ENCODE peak calls at places on chromosomes 12 and 14, in four cellular contexts. C is K562, N is HepG2, Q is SK-N-SH. J is an unnamed sample.

GRCh38 chr12:3670083-3670620 is 82.8 kb downstream of the CRACR2A start:
- DNase-seq in C (no peak), N (no peak), Q (no peak), J (no peak)

GRCh38 chr14:89607453-89607852 is 190.4 kb upstream of the FOXN3 start:
- DNase-seq in C (no peak), N (no peak), Q (no peak), J (no peak)

GRCh38 chr12:21607701-21608100 is 3.1 kb upstream of the GYS2 start:
- DNase-seq in C (no peak), N (no peak), Q (no peak), J (no peak)

GRCh38 chr12:1972856-1973317 is 31.4 kb downstream of the DCP1B start:
- DNase-seq in C (no peak), N (no peak), Q (no peak), J (no peak)

GRCh38 chr14:33165144-33165925 is 226.7 kb downstream of the NPAS3 start:
- DNase-seq in C (no peak), N (no peak), Q (no peak), J (no peak)

GRCh38 chr12:100661300-100661951 is 87.9 kb downstream of the GAS2L3 start:
- DNase-seq in C (no peak), N (no peak), Q (no peak), J (no peak)

GRCh38 chr14:50542941-50543418 is 10.6 kb upstream of the MAP4K5 start:
- DNase-seq in C (peak; percentile 30), N (peak; percentile 77), Q (peak; percentile 51), J (no peak)

GRCh38 chr12:52139579-52140062 is 52.2 kb downstream of the KRT80 start:
- DNase-seq in C (peak; percentile 64), N (no peak), Q (peak; percentile 84), J (no peak)

GRCh38 chr12:93177208-93178153 is 200.2 kb upstream of the NUDT4 start:
- DNase-seq in C (peak; percentile 52), N (peak; percentile 30), Q (no peak), J (no peak)

GRCh38 chr12:12127304-12127703 is 56.6 kb downstream of the BCL2L14 start:
- DNase-seq in C (peak; percentile 43), N (no peak), Q (no peak), J (no peak)

GRCh38 chr12:26226629-26227375 is 31.4 kb downstream of the SSPN start:
- DNase-seq in C (no peak), N (no peak), Q (peak; percentile 73), J (no peak)

GRCh38 chr12:40168001-40168400 is 56.8 kb upstream of the LRRK2 start:
- DNase-seq in C (no peak), N (no peak), Q (no peak), J (no peak)

GRCh38 chr12:109741286-109741969 is 27.8 kb downstream of the FAM222A start:
- DNase-seq in C (no peak), N (no peak), Q (peak; percentile 24), J (no peak)

GRCh38 chr12:12019881-12020280 is 50.9 kb upstream of the BCL2L14 start:
- DNase-seq in C (no peak), N (no peak), Q (no peak), J (no peak)

GRCh38 chr14:96671218-96671617 is 126.0 kb upstream of the VRK1 start:
- DNase-seq in C (no peak), N (no peak), Q (no peak), J (no peak)

GRCh38 chr12:109766251-109766778 is 52.7 kb downstream of the FAM222A start:
- DNase-seq in C (no peak), N (no peak), Q (peak; percentile 15), J (no peak)

GRCh38 chr12:113273053-113273725 is 51.9 kb downstream of the TPCN1 start:
- DNase-seq in C (no peak), N (no peak), Q (no peak), J (no peak)

GRCh38 chr12:66497000-66497897 is 181.6 kb downstream of the GRIP1 start:
- DNase-seq in C (no peak), N (no peak), Q (no peak), J (no peak)

GRCh38 chr12:85457026-85457425 is 177.0 kb downstream of the ALX1 start:
- DNase-seq in C (no peak), N (no peak), Q (no peak), J (no peak)

GRCh38 chr14:69090187-69090789 is 62.6 kb downstream of the DCAF5 start:
- DNase-seq in C (peak; percentile 14), N (peak; percentile 33), Q (peak; percentile 32), J (no peak)

DNA sequence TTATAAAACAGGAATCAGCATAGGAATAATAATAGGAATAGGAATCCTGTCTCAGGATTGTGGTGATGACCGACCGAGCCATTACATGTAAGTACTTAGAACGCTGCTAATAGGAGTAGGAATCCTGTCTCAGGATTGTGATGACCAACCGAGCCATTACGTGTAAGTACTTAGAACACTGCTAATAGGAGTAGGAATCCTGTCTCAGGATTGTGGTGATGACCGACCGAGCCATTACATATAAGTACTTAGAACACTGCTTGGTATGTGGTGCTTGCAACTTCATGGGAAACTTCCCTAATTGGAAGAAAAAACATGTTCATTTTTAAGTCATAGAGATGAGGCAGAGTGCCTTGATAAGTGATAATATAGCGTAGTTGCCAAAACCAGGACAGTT is 30.0 kb downstream of the ELK3 start:
- DNase-seq in C (no peak), N (no peak), Q (no peak), J (no peak)
- TF ChIP-seq FOXM1 in C (no peak), N (no peak), Q (no peak), J (no peak)

GRCh38 chr14:100590726-100591452 is 3.7 kb upstream of the BEGAIN start:
- DNase-seq in C (no peak), N (no peak), Q (peak; percentile 16), J (no peak)
- TF ChIP-seq GABPA in C (no peak), N (no peak), Q (no peak), J (no peak)

DNA sequence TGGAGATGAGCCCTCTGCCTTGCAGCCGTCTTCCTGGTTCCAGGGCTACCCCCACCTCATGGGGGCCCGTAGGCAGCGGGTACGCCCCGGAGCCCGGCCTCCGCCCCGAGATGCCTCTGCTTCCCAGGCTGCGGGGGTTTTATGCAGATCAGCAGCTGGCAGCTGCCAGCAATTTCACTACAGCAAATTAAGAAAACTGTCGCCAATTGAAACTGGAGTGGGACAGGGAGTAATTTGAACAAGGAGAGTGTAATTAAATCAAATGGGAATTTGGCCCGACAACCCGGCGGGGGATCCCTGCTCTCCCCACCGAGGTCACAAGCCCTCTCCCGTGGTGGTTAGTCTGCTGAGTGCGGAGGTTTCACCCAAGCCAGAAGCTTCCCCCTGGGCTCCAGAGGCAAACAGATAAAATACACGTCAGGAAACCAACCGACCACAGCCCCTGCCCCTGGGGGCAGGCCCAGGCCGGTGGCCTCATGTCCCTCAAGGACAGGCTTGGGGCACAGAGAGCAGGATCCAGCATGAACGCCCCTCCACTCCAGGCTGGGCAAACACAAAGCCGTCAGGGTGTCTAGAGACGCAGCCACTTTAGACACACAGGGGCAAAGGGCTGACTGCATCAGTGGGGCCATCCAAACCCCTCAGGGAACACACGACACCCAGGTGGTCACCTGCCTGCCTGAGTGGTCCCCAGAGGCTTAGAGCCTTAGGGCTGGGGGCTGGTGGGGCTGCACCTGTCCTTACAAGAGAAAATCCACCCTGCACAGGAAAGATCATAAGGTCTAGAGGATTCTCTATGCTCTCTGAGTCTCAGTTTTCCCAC is 53.8 kb downstream of the TESC start:
- DNase-seq in C (peak; percentile 28), N (peak; percentile 92), Q (peak; percentile 65), J (no peak)
- TF ChIP-seq FOXM1 in C (no peak), N (peak; percentile 81), Q (no peak), J (no peak)

GRCh38 chr14:31933716-31934115 is 143.4 kb upstream of the ARHGAP5 start:
- DNase-seq in C (no peak), N (no peak), Q (no peak), J (no peak)

GRCh38 chr14:31936100-31936499 is 141.0 kb upstream of the ARHGAP5 start:
- DNase-seq in C (no peak), N (peak; percentile 52), Q (no peak), J (no peak)

GRCh38 chr14:31932675-31933074 is 144.4 kb upstream of the ARHGAP5 start:
- DNase-seq in C (no peak), N (no peak), Q (no peak), J (no peak)

GRCh38 chr14:31935406-31935805 is 141.7 kb upstream of the ARHGAP5 start:
- DNase-seq in C (no peak), N (peak; percentile 79), Q (no peak), J (no peak)

GRCh38 chr14:31934767-31935266 is 142.3 kb upstream of the ARHGAP5 start:
- DNase-seq in C (peak; percentile 34), N (peak; percentile 90), Q (peak; percentile 33), J (no peak)
- TF ChIP-seq GABPA in C (no peak), N (no peak), Q (no peak), J (no peak)